ENCODE peak calls at places on chromosomes 1 and 21, in four cellular contexts. One of them, this sample, is unnamed.

GRCh38 chr1:47582891-47583608 is 145.2 kb downstream of the FOXD2 start:
- DNase-seq in tibial artery: peak; percentile 48
- DNase-seq in pancreas: no peak
- DNase-seq in occipital lobe: no peak
- DNase-seq in this sample: no peak

GRCh38 chr21:38311765-38312164 is 55.0 kb downstream of the KCNJ15 start:
- DNase-seq in occipital lobe: no peak
- DNase-seq in tibial artery: no peak
- DNase-seq in pancreas: no peak
- DNase-seq in this sample: no peak

GRCh38 chr1:182802006-182802798 is 12.6 kb downstream of the NPL start:
- DNase-seq in occipital lobe: no peak
- DNase-seq in tibial artery: no peak
- DNase-seq in pancreas: no peak
- DNase-seq in this sample: no peak

GRCh38 chr1:242187816-242188215 is 188.9 kb upstream of the MAP1LC3C start:
- DNase-seq in tibial artery: no peak
- DNase-seq in pancreas: no peak
- DNase-seq in occipital lobe: no peak
- DNase-seq in this sample: no peak

GRCh38 chr21:42097860-42098259 is 26.7 kb downstream of the UMODL1 start:
- DNase-seq in pancreas: no peak
- DNase-seq in tibial artery: peak; percentile 85
- DNase-seq in occipital lobe: peak; percentile 40
- DNase-seq in this sample: peak; percentile 63

GRCh38 chr21:45292399-45293213 is 4.9 kb upstream of the POFUT2 start:
- DNase-seq in tibial artery: peak; percentile 94
- DNase-seq in occipital lobe: peak; percentile 77
- DNase-seq in pancreas: peak; percentile 77
- DNase-seq in this sample: peak; percentile 95

GRCh38 chr21:42336065-42336464 is 14.7 kb downstream of the TFF2 start:
- DNase-seq in occipital lobe: no peak
- DNase-seq in tibial artery: no peak
- DNase-seq in pancreas: no peak
- DNase-seq in this sample: no peak

GRCh38 chr1:53938136-53938830 is 7.2 kb downstream of the IFT25 start:
- DNase-seq in pancreas: no peak
- DNase-seq in occipital lobe: no peak
- DNase-seq in tibial artery: no peak
- DNase-seq in this sample: no peak

GRCh38 chr1:47688161-47688560 is 250.3 kb downstream of the FOXD2 start:
- DNase-seq in pancreas: no peak
- DNase-seq in tibial artery: no peak
- DNase-seq in occipital lobe: no peak
- DNase-seq in this sample: no peak

GRCh38 chr1:17014671-17015567 is 3.2 kb upstream of the ATP13A2 start:
- DNase-seq in pancreas: no peak
- DNase-seq in tibial artery: no peak
- DNase-seq in occipital lobe: no peak
- DNase-seq in this sample: no peak

GRCh38 chr1:8116892-8117262 is 90.8 kb upstream of the ERRFI1 start:
- DNase-seq in occipital lobe: no peak
- DNase-seq in pancreas: no peak
- DNase-seq in tibial artery: peak; percentile 93
- DNase-seq in this sample: peak; percentile 64

GRCh38 chr1:174266991-174267612 is 107.8 kb downstream of the RABGAP1L start:
- DNase-seq in occipital lobe: no peak
- DNase-seq in tibial artery: no peak
- DNase-seq in pancreas: no peak
- DNase-seq in this sample: no peak

GRCh38 chr1:27542463-27543273 is 52.7 kb upstream of the WASF2 start:
- DNase-seq in occipital lobe: no peak
- DNase-seq in tibial artery: peak; percentile 90
- DNase-seq in pancreas: no peak
- DNase-seq in this sample: no peak

GRCh38 chr1:59232209-59232608 is 64.7 kb upstream of the FGGY start:
- DNase-seq in pancreas: peak; percentile 48
- DNase-seq in occipital lobe: no peak
- DNase-seq in tibial artery: no peak
- DNase-seq in this sample: no peak

GRCh38 chr1:35264861-35265260 is 3.6 kb upstream of the ZMYM4 start:
- DNase-seq in pancreas: peak; percentile 35
- DNase-seq in occipital lobe: no peak
- DNase-seq in tibial artery: no peak
- DNase-seq in this sample: no peak

GRCh38 chr1:31955917-31956736 is 18.0 kb upstream of the PTP4A2 start:
- DNase-seq in tibial artery: peak; percentile 93
- DNase-seq in pancreas: peak; percentile 57
- DNase-seq in occipital lobe: peak; percentile 27
- DNase-seq in this sample: peak; percentile 64

GRCh38 chr1:4375812-4376211 is 278.6 kb upstream of the AJAP1 start:
- DNase-seq in tibial artery: no peak
- DNase-seq in occipital lobe: no peak
- DNase-seq in pancreas: no peak
- DNase-seq in this sample: no peak

GRCh38 chr1:50139339-50139738 is 30.6 kb downstream of the ELAVL4 start:
- DNase-seq in occipital lobe: no peak
- DNase-seq in tibial artery: no peak
- DNase-seq in pancreas: no peak
- DNase-seq in this sample: no peak

GRCh38 chr1:51551848-51552296 is 32.8 kb upstream of the EPS15 start:
- DNase-seq in tibial artery: no peak
- DNase-seq in pancreas: no peak
- DNase-seq in occipital lobe: no peak
- DNase-seq in this sample: no peak

GRCh38 chr1:31715097-31715872 is 11.5 kb upstream of the COL16A1 start:
- DNase-seq in occipital lobe: peak; percentile 54
- DNase-seq in tibial artery: peak; percentile 99
- DNase-seq in pancreas: peak; percentile 65
- DNase-seq in this sample: peak; percentile 95

GRCh38 chr1:175191654-175192053 is 922 bp downstream of the KIAA0040 start:
- DNase-seq in tibial artery: no peak
- DNase-seq in pancreas: no peak
- DNase-seq in occipital lobe: no peak
- DNase-seq in this sample: no peak

GRCh38 chr1:243718893-243719292 is 131.2 kb downstream of the AKT3 start:
- DNase-seq in tibial artery: no peak
- DNase-seq in pancreas: no peak
- DNase-seq in occipital lobe: no peak
- DNase-seq in this sample: no peak

GRCh38 chr1:52460686-52461085 is 56.3 kb downstream of the PRPF38A start:
- DNase-seq in occipital lobe: no peak
- DNase-seq in pancreas: no peak
- DNase-seq in tibial artery: no peak
- DNase-seq in this sample: no peak

GRCh38 chr1:212980123-212980800 is 29.9 kb downstream of the VASH2 start:
- DNase-seq in tibial artery: no peak
- DNase-seq in occipital lobe: no peak
- DNase-seq in pancreas: no peak
- DNase-seq in this sample: no peak

GRCh38 chr1:165408518-165408917 is 36.4 kb downstream of the RXRG start:
- DNase-seq in occipital lobe: no peak
- DNase-seq in tibial artery: no peak
- DNase-seq in pancreas: peak; percentile 8
- DNase-seq in this sample: peak; percentile 43

GRCh38 chr1:87939486-87939885 is 610.8 kb downstream of the LMO4 start:
- DNase-seq in pancreas: no peak
- DNase-seq in tibial artery: no peak
- DNase-seq in occipital lobe: no peak
- DNase-seq in this sample: no peak

GRCh38 chr1:214537872-214538473 is 13.4 kb downstream of the PTPN14 start:
- DNase-seq in tibial artery: no peak
- DNase-seq in occipital lobe: no peak
- DNase-seq in pancreas: no peak
- DNase-seq in this sample: no peak

GRCh38 chr1:89147707-89148106 is 21.8 kb upstream of the GBP2 start:
- DNase-seq in occipital lobe: no peak
- DNase-seq in tibial artery: no peak
- DNase-seq in pancreas: no peak
- DNase-seq in this sample: no peak

GRCh38 chr1:9909222-9910046 is 635 bp downstream of the CTNNBIP1 start:
- DNase-seq in pancreas: peak; percentile 34
- DNase-seq in tibial artery: peak; percentile 74
- DNase-seq in occipital lobe: no peak
- DNase-seq in this sample: peak; percentile 23